ENCODE peak calls at places on chromosomes 11 and 22, in five cellular contexts. V is coronary artery; X is stimulated activated CD4-positive, alpha-beta T cell treated with anti-CD3 and anti-CD28 coated beads, Interleukin-12 subunit alpha, Interleukin-12 subunit beta, amount 100 ng/mL, for 24 hours; F is activated CD8-positive, alpha-beta memory T cell treated with anti-CD3 and anti-CD28 coated beads, Interleukin-2, amount 50 U/mL, for 4 hours; A is GM10248. C is an unnamed sample.

GRCh38 chr22:46150615-46151423 is 493 bp downstream of the PPARA start:
- DNase-seq in V (no peak), F (peak; percentile 64), X (peak; percentile 39), A (peak; percentile 74), C (peak; percentile 39)

GRCh38 chr11:45247433-45247832 is 38.7 kb downstream of the SYT13 start:
- DNase-seq in A (no peak), F (no peak), X (no peak), V (no peak), C (no peak)

GRCh38 chr11:43619863-43620505 is 60.6 kb upstream of the HSD17B12 start:
- DNase-seq in V (no peak), X (no peak), F (no peak), A (no peak), C (no peak)

GRCh38 chr11:101707477-101707876 is 123.7 kb upstream of the TRPC6 start:
- DNase-seq in A (no peak), V (no peak), X (no peak), F (no peak), C (no peak)

GRCh38 chr11:82458147-82458546 is 275.5 kb downstream of the FAM181B start:
- DNase-seq in X (no peak), F (no peak), A (no peak), V (no peak), C (no peak)

GRCh38 chr22:39518996-39519680 is 1.2 kb upstream of the ATF4 start:
- DNase-seq in F (no peak), V (peak; percentile 73), X (no peak), A (no peak), C (no peak)

GRCh38 chr11:33663121-33663520 is 37.5 kb downstream of the C11orf91 start:
- DNase-seq in F (no peak), A (no peak), V (no peak), X (no peak), C (no peak)

GRCh38 chr11:118180300-118180703 is 3.9 kb upstream of the SCN2B start:
- DNase-seq in F (no peak), X (no peak), V (no peak), A (no peak), C (peak; percentile 89)

GRCh38 chr11:11977206-11977938 is 31.1 kb downstream of the DKK3 start:
- DNase-seq in A (no peak), V (peak; percentile 88), X (no peak), F (no peak), C (peak; percentile 51)

GRCh38 chr11:27471588-27472397 is 797 bp downstream of the LGR4 start:
- DNase-seq in F (peak; percentile 21), X (no peak), A (peak; percentile 37), V (no peak), C (peak; percentile 58)

GRCh38 chr11:113242767-113243397 is 71.5 kb upstream of the TTC12 start:
- DNase-seq in X (peak; percentile 6), A (no peak), F (no peak), V (no peak), C (peak; percentile 55)

GRCh38 chr22:32696089-32696488 is 105.4 kb upstream of the TIMP3 start:
- DNase-seq in F (no peak), A (no peak), V (no peak), X (no peak), C (no peak)

GRCh38 chr22:46971141-46971775 is 208.8 kb downstream of the TBC1D22A start:
- DNase-seq in V (peak; percentile 70), F (no peak), A (no peak), X (no peak), C (no peak)

GRCh38 chr11:125174686-125175085 is 10.1 kb downstream of the PKNOX2 start:
- DNase-seq in F (no peak), X (no peak), V (no peak), A (no peak), C (no peak)

GRCh38 chr11:8282621-8283509 is 19.2 kb upstream of the LMO1 start:
- DNase-seq in F (no peak), V (peak; percentile 56), A (no peak), X (no peak), C (peak; percentile 51)

GRCh38 chr11:69241075-69241740 is 52.7 kb upstream of the MYEOV start:
- DNase-seq in X (no peak), V (no peak), F (no peak), A (no peak), C (peak; percentile 35)

GRCh38 chr11:94186342-94187203 is 57.9 kb downstream of the PANX1 start:
- DNase-seq in V (no peak), F (no peak), A (no peak), X (no peak), C (peak; percentile 13)

GRCh38 chr22:37553725-37554124 is 6.6 kb upstream of the CDC42EP1 start:
- DNase-seq in V (no peak), A (no peak), X (no peak), F (no peak), C (no peak)

GRCh38 chr11:132632641-132633124 is 899.6 kb downstream of the OPCML start:
- DNase-seq in X (no peak), F (no peak), V (no peak), A (no peak), C (no peak)

GRCh38 chr11:61959026-61959608 is 8.3 kb downstream of the FTH1 start:
- DNase-seq in F (no peak), X (no peak), V (no peak), A (peak; percentile 5), C (peak; percentile 20)

GRCh38 chr11:92225563-92226308 is 1.1 kb downstream of the FAT3 start:
- DNase-seq in F (no peak), V (peak; percentile 78), X (no peak), A (peak; percentile 7), C (peak; percentile 77)

GRCh38 chr11:120205596-120206161 is 5.2 kb upstream of the OAF start:
- DNase-seq in F (no peak), X (no peak), A (no peak), V (no peak), C (no peak)

GRCh38 chr11:65786786-65787636 is at the start of gene OVOL1:
- DNase-seq in F (peak; percentile 39), X (no peak), A (peak; percentile 35), V (no peak), C (peak; percentile 87)

GRCh38 chr11:32526715-32527114 is 56.9 kb upstream of the EIF3M start:
- DNase-seq in X (no peak), F (no peak), V (no peak), A (no peak), C (no peak)

GRCh38 chr11:37141707-37142106 is 543.7 kb upstream of the RAG2 start:
- DNase-seq in V (no peak), F (no peak), X (no peak), A (no peak), C (no peak)

GRCh38 chr11:62122076-62122475 is 1.7 kb upstream of the INCENP start:
- DNase-seq in V (no peak), X (no peak), F (no peak), A (no peak), C (peak; percentile 72)

GRCh38 chr11:12496181-12497025 is 119.0 kb downstream of the PARVA start:
- DNase-seq in F (no peak), X (no peak), V (no peak), A (no peak), C (peak; percentile 27)

GRCh38 chr22:36359172-36359973 is 28.4 kb downstream of the MYH9 start:
- DNase-seq in X (no peak), A (peak; percentile 73), F (no peak), V (no peak), C (no peak)

GRCh38 chr11:92946707-92947106 is 22.7 kb upstream of the MTNR1B start:
- DNase-seq in F (no peak), X (no peak), V (no peak), A (no peak), C (no peak)

GRCh38 chr11:110518809-110519514 is 89.2 kb downstream of the FDX1 start:
- DNase-seq in V (no peak), F (no peak), X (no peak), A (no peak), C (no peak)

GRCh38 chr11:86152006-86152862 is 83.3 kb upstream of the PICALM start:
- DNase-seq in X (no peak), V (no peak), F (no peak), A (no peak), C (no peak)

GRCh38 chr22:28923826-28924732 is 40.7 kb downstream of the ZNRF3 start:
- DNase-seq in A (no peak), X (no peak), V (no peak), F (no peak), C (peak; percentile 30)

GRCh38 chr22:19514831-19515565 is 9.2 kb downstream of the CLDN5 start:
- DNase-seq in A (no peak), V (no peak), X (no peak), F (no peak), C (no peak)

GRCh38 chr22:17972385-17973181 is 51.8 kb downstream of the MICAL3 start:
- DNase-seq in X (no peak), V (no peak), F (no peak), A (no peak), C (peak; percentile 76)

C was measured in GM23338.